ENCODE peak calls at places on chromosomes 12 and 14, in five cellular contexts. One of them, this sample, is unnamed.

GRCh38 chr14:101861464-101861863 is 100.0 kb downstream of the PPP2R5C start:
- DNase-seq in GM13977: no peak
- DNase-seq in spleen: no peak
- DNase-seq in thyroid gland: no peak
- DNase-seq in neural crest cell: no peak
- DNase-seq in this sample: no peak

GRCh38 chr12:101772019-101772774 is 32.9 kb upstream of the SYCP3 start:
- DNase-seq in spleen: no peak
- DNase-seq in GM13977: no peak
- DNase-seq in thyroid gland: no peak
- DNase-seq in neural crest cell: no peak
- DNase-seq in this sample: no peak

GRCh38 chr14:42140001-42140400 is 533.3 kb downstream of the LRFN5 start:
- DNase-seq in spleen: no peak
- DNase-seq in thyroid gland: no peak
- DNase-seq in neural crest cell: no peak
- DNase-seq in GM13977: no peak
- DNase-seq in this sample: no peak

GRCh38 chr14:20219033-20219432 is 4.5 kb upstream of the OR11H6 start:
- DNase-seq in GM13977: no peak
- DNase-seq in neural crest cell: no peak
- DNase-seq in spleen: no peak
- DNase-seq in thyroid gland: no peak
- DNase-seq in this sample: no peak

GRCh38 chr12:2664721-2665577 is 129.8 kb upstream of the FKBP4 start:
- DNase-seq in thyroid gland: no peak
- DNase-seq in neural crest cell: no peak
- DNase-seq in GM13977: no peak
- DNase-seq in spleen: peak; percentile 51
- DNase-seq in this sample: no peak

GRCh38 chr14:23185046-23185445 is 1.6 kb upstream of the SLC7A8 start:
- DNase-seq in spleen: no peak
- DNase-seq in GM13977: no peak
- DNase-seq in thyroid gland: no peak
- DNase-seq in neural crest cell: no peak
- DNase-seq in this sample: no peak

GRCh38 chr12:106682594-106683234 is 91.8 kb upstream of the RIC8B start:
- DNase-seq in neural crest cell: no peak
- DNase-seq in GM13977: no peak
- DNase-seq in spleen: no peak
- DNase-seq in thyroid gland: no peak
- DNase-seq in this sample: no peak

GRCh38 chr12:80939231-80939950 is 1.7 kb upstream of the LIN7A start:
- DNase-seq in GM13977: peak; percentile 25
- DNase-seq in spleen: no peak
- DNase-seq in thyroid gland: no peak
- DNase-seq in neural crest cell: no peak
- DNase-seq in this sample: no peak

GRCh38 chr14:30888480-30889243 is 14.3 kb downstream of the COCH start:
- DNase-seq in GM13977: no peak
- DNase-seq in thyroid gland: no peak
- DNase-seq in spleen: no peak
- DNase-seq in neural crest cell: no peak
- DNase-seq in this sample: no peak

GRCh38 chr14:87805315-87805723 is 187.7 kb downstream of the GALC start:
- DNase-seq in GM13977: peak; percentile 45
- DNase-seq in spleen: peak; percentile 68
- DNase-seq in thyroid gland: peak; percentile 73
- DNase-seq in neural crest cell: peak; percentile 22
- DNase-seq in this sample: peak; percentile 50
- TF ChIP-seq CTCF in GM13977: peak; percentile 61
- TF ChIP-seq CTCF in spleen: no peak
- TF ChIP-seq CTCF in thyroid gland: peak; percentile 29
- TF ChIP-seq CTCF in neural crest cell: peak; percentile 63
- TF ChIP-seq CTCF in this sample: peak; percentile 45

GRCh38 chr12:51365276-51365675 is 18.8 kb upstream of the CELA1 start:
- DNase-seq in spleen: no peak
- DNase-seq in neural crest cell: no peak
- DNase-seq in GM13977: no peak
- DNase-seq in thyroid gland: no peak
- DNase-seq in this sample: no peak
- TF ChIP-seq CTCF in spleen: no peak
- TF ChIP-seq CTCF in neural crest cell: no peak
- TF ChIP-seq CTCF in GM13977: no peak
- TF ChIP-seq CTCF in thyroid gland: no peak
- TF ChIP-seq CTCF in this sample: no peak

DNA sequence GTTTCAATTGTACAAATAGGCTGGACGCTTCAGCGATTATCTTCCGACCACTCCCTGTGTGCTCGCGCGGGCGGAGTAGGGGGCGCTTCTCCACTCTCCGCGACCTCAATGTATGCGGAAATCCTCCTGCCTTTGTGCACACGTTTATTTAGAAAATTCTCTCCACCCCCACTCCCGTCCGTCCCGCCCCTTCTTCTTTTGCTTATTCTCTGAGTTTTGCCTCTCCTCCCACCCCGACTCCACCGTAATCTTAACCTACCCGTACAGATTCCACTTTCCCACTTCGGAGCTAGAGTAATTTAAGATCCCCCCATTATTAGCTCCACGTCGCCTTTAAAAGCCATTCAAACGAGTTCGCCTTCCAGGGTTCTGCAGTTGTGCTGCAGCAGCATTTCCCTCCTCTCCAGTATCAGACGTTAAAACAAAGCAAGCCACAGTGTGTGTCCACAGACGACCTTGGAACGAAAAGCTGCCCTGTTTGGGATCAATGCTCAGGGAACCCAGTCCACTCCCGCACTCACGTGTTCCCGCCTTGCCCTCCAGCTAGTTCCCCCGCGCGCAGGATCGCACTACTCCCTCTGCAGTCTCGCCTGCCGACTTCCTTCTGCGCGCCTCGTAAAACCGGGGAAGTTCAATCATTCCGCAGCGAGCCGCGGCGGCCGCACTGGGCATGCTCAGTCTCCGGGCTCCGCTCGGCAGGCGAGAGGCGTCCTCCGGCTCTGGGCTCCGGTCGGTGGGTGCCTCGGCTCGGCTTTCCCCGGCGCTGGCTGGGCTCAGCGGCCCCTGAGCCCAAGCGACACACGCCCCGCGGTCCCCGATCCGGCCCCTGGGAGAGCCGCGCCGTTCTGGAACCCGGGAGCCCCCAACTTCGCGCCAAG is at the start of gene ANO6:
- DNase-seq in GM13977: peak; percentile 80
- DNase-seq in spleen: peak; percentile 96
- DNase-seq in thyroid gland: peak; percentile 87
- DNase-seq in neural crest cell: peak; percentile 79
- DNase-seq in this sample: peak; percentile 93
- TF ChIP-seq CTCF in GM13977: peak; percentile 47
- TF ChIP-seq CTCF in spleen: no peak
- TF ChIP-seq CTCF in thyroid gland: no peak
- TF ChIP-seq CTCF in neural crest cell: peak; percentile 50
- TF ChIP-seq CTCF in this sample: peak; percentile 6

GRCh38 chr12:123076604-123077297 is 74.1 kb downstream of the PITPNM2 start:
- DNase-seq in spleen: no peak
- DNase-seq in thyroid gland: no peak
- DNase-seq in neural crest cell: no peak
- DNase-seq in GM13977: peak; percentile 70
- DNase-seq in this sample: no peak

GRCh38 chr12:123075591-123076171 is 75.2 kb downstream of the PITPNM2 start:
- DNase-seq in spleen: peak; percentile 90
- DNase-seq in neural crest cell: peak; percentile 18
- DNase-seq in GM13977: peak; percentile 62
- DNase-seq in thyroid gland: peak; percentile 7
- DNase-seq in this sample: peak; percentile 61

GRCh38 chr12:123078531-123079123 is 72.3 kb downstream of the PITPNM2 start:
- DNase-seq in neural crest cell: no peak
- DNase-seq in GM13977: no peak
- DNase-seq in spleen: no peak
- DNase-seq in thyroid gland: no peak
- DNase-seq in this sample: no peak

GRCh38 chr12:123078114-123078465 is 72.8 kb downstream of the PITPNM2 start:
- DNase-seq in neural crest cell: no peak
- DNase-seq in spleen: no peak
- DNase-seq in thyroid gland: no peak
- DNase-seq in GM13977: no peak
- DNase-seq in this sample: no peak

GRCh38 chr12:123077298-123078113 is 73.4 kb downstream of the PITPNM2 start:
- DNase-seq in thyroid gland: no peak
- DNase-seq in spleen: no peak
- DNase-seq in neural crest cell: no peak
- DNase-seq in GM13977: no peak
- DNase-seq in this sample: no peak
- TF ChIP-seq CTCF in thyroid gland: no peak
- TF ChIP-seq CTCF in spleen: no peak
- TF ChIP-seq CTCF in neural crest cell: no peak
- TF ChIP-seq CTCF in GM13977: no peak
- TF ChIP-seq CTCF in this sample: no peak

DNA sequence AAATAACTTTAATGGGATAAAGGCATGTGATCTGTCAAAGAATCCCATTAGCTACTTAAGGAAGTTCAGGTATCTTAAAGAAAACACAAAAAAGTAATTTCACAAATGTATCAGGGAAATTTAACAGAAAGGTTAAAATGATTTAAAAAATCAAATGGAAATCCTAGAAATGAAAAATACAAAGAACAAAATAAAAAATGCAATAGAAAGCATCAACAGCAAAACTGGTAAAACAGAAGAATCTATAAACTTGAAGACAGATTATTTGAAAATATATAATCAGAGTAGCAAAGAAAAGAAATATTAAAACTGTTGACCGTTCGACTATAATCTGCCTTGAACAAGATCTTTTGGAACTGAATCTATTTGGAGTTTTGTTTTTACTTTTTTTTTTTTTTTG is 279.4 kb upstream of the SYT1 start:
- DNase-seq in GM13977: no peak
- DNase-seq in spleen: no peak
- DNase-seq in thyroid gland: no peak
- DNase-seq in neural crest cell: no peak
- DNase-seq in this sample: no peak
- TF ChIP-seq CTCF in GM13977: no peak
- TF ChIP-seq CTCF in spleen: no peak
- TF ChIP-seq CTCF in thyroid gland: no peak
- TF ChIP-seq CTCF in neural crest cell: no peak
- TF ChIP-seq CTCF in this sample: no peak

GRCh38 chr14:85527006-85527405 is 2.9 kb upstream of the FLRT2 start:
- DNase-seq in thyroid gland: no peak
- DNase-seq in spleen: no peak
- DNase-seq in GM13977: no peak
- DNase-seq in neural crest cell: no peak
- DNase-seq in this sample: no peak
- TF ChIP-seq CTCF in thyroid gland: no peak
- TF ChIP-seq CTCF in spleen: no peak
- TF ChIP-seq CTCF in GM13977: no peak
- TF ChIP-seq CTCF in neural crest cell: no peak
- TF ChIP-seq CTCF in this sample: no peak